ENCODE peak calls at places on chromosome 9, in four cellular contexts. T is HCT116, K is lower leg skin, L is body of pancreas. J is an unnamed sample.

GRCh38 chr9:105418588-105419108 is 29.2 kb upstream of the FSD1L start:
- DNase-seq in L (no peak), K (no peak), T (no peak), J (no peak)

GRCh38 chr9:131474711-131475110 is 28.0 kb upstream of the POMT1 start:
- DNase-seq in L (no peak), T (no peak), K (no peak), J (no peak)

GRCh38 chr9:22446950-22447606 is 454 bp downstream of the DMRTA1 start:
- DNase-seq in T (no peak), L (peak), K (no peak), J (no peak)

GRCh38 chr9:105116047-105116868 is 128.2 kb upstream of the SLC44A1 start:
- DNase-seq in T (no peak), K (no peak), L (no peak), J (no peak)

GRCh38 chr9:4596165-4596922 is 65.8 kb upstream of the PLPP6 start:
- DNase-seq in T (no peak), K (no peak), L (no peak), J (no peak)

GRCh38 chr9:135068776-135069415 is 18.6 kb upstream of the OLFM1 start:
- DNase-seq in T (no peak), K (no peak), L (peak), J (no peak)

GRCh38 chr9:131481441-131482342 is 21.0 kb upstream of the POMT1 start:
- DNase-seq in K (peak), T (no peak), L (no peak), J (no peak)

GRCh38 chr9:17116400-17116837 is 18.4 kb upstream of the CNTLN start:
- DNase-seq in L (no peak), T (peak), K (no peak), J (no peak)

GRCh38 chr9:34163439-34163838 is 15.4 kb upstream of the UBAP1 start:
- DNase-seq in K (no peak), T (no peak), L (no peak), J (no peak)

GRCh38 chr9:127128341-127129072 is 6.1 kb upstream of the ANGPTL2 start:
- DNase-seq in L (no peak), T (no peak), K (peak), J (no peak)

GRCh38 chr9:14961372-14962068 is 51.3 kb upstream of the FREM1 start:
- DNase-seq in L (peak), T (no peak), K (no peak), J (no peak)

GRCh38 chr9:106878943-106879916 is 16.3 kb downstream of the ZNF462 start:
- DNase-seq in L (peak), T (no peak), K (peak), J (peak)

GRCh38 chr9:87567988-87568800 is 70.5 kb downstream of the DAPK1 start:
- DNase-seq in L (no peak), T (no peak), K (no peak), J (no peak)

GRCh38 chr9:86580688-86581087 is 226.5 kb upstream of the TUT7 start:
- DNase-seq in K (no peak), T (no peak), L (no peak), J (no peak)

GRCh38 chr9:130862747-130863146 is 27.7 kb downstream of the ABL1 start:
- DNase-seq in T (no peak), L (no peak), K (no peak), J (no peak)

GRCh38 chr9:13786131-13786530 is 506.6 kb upstream of the MPDZ start:
- DNase-seq in L (peak), K (no peak), T (no peak), J (peak)

GRCh38 chr9:130236436-130236985 is 29.0 kb upstream of the HMCN2 start:
- DNase-seq in L (no peak), T (no peak), K (no peak), J (no peak)

GRCh38 chr9:69753830-69754229 is 6.0 kb downstream of the PTAR1 start:
- DNase-seq in L (no peak), K (no peak), T (no peak), J (no peak)

GRCh38 chr9:86945868-86946711 is 1.2 kb downstream of the GAS1 start:
- DNase-seq in K (peak), T (no peak), L (peak), J (no peak)

GRCh38 chr9:2241875-2242741 is 227.0 kb downstream of the SMARCA2 start:
- DNase-seq in L (peak), K (peak), T (peak), J (peak)

GRCh38 chr9:124437086-124437485 is 13.2 kb upstream of the ADGRD2 start:
- DNase-seq in L (no peak), K (no peak), T (no peak), J (no peak)

GRCh38 chr9:33919276-33919897 is 102.4 kb downstream of the UBE2R2 start:
- DNase-seq in T (no peak), K (no peak), L (no peak), J (no peak)

GRCh38 chr9:10208691-10209069 is 404.1 kb downstream of the PTPRD start:
- DNase-seq in K (no peak), T (no peak), L (no peak), J (no peak)
- H3K4me3 ChIP-seq in K (no peak), T (no peak), L (no peak), J (no peak)

GRCh38 chr9:8845376-8845775 is 1045.8 kb upstream of the DMAC1 start:
- DNase-seq in T (no peak), L (peak), K (no peak), J (no peak)
- H3K4me3 ChIP-seq in T (no peak), L (no peak), K (no peak), J (no peak)

GRCh38 chr9:128420060-128420650 is 502 bp upstream of the CERCAM start:
- DNase-seq in T (no peak), L (peak), K (peak), J (no peak)

GRCh38 chr9:128420651-128421473 is at the start of gene CERCAM:
- DNase-seq in L (peak), K (no peak), T (no peak), J (no peak)

GRCh38 chr9:128422783-128423150 is 2.1 kb downstream of the CERCAM start:
- DNase-seq in K (no peak), T (no peak), L (no peak), J (no peak)

GRCh38 chr9:128419061-128419925 is 1.4 kb upstream of the CERCAM start:
- DNase-seq in L (peak), T (no peak), K (no peak), J (no peak)

DNA sequence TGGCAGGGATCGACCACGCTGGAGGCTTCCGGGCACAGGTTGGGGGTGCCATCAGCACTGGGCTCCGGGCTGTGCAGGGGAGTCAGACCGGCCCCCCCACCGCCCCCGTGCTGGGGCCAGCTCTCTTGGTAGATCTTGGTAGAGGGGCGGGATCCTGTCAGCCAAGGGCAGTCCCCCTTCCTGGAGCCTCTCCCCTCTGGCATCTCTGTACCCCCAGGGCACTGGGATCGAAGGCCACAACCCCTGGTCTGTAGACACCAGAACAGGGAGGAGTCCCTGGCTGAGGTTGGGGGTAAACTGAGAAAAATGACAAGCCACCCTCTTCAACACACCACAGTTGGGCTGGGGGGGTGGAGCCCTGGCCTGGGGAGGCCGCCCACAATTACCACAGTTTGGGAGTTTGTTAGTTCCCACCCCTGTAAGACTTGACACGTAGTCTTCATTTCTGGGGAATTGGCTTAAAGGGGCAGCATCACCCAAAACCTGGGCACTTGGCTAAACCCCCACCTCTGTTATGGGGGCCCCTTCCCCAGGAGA is 885 bp downstream of the CERCAM start:
- DNase-seq in T (no peak), L (no peak), K (peak), J (no peak)
- H3K4me3 ChIP-seq in T (peak), L (peak), K (peak), J (peak)

DNA sequence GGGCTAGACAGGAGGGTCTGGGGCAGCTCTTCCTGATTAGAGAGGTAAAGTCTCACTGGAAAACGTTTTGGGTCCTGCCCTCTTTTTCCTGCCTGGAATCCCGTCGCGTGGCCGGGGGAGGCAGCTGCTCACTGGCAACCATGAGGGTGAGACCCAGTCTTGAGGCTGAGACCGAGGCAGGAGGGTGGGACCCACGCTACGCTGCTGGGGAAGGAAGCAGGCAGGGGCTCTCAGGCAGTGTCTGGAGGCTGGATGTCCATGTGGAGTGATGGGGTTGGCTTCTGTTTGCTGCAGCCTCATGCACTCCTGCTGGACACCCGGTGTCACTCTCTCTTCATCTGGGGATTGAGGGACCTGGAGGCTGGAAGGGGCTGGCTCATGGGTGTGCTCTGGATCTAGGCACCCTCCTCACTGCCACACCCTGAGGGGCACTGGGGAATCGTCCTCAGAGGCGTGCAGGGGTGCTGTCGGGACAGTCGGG is 11.3 kb upstream of the SLC2A6 start:
- DNase-seq in L (no peak), T (no peak), K (no peak), J (no peak)
- H3K4me3 ChIP-seq in L (no peak), T (no peak), K (no peak), J (no peak)

GRCh38 chr9:92140754-92141143 is 25.5 kb upstream of the SPTLC1 start:
- DNase-seq in L (no peak), K (no peak), T (no peak), J (no peak)
- H3K4me3 ChIP-seq in L (no peak), K (peak), T (peak), J (peak)

GRCh38 chr9:137030006-137030405 is 1.9 kb downstream of the FUT7 start:
- DNase-seq in L (no peak), K (no peak), T (no peak), J (no peak)

GRCh38 chr9:137030931-137031527 is 859 bp downstream of the FUT7 start:
- DNase-seq in L (no peak), K (no peak), T (no peak), J (no peak)

GRCh38 chr9:137031904-137032639 is at the start of gene FUT7:
- DNase-seq in L (no peak), K (no peak), T (no peak), J (no peak)

GRCh38 chr9:137029058-137029922 is 1.3 kb upstream of the ABCA2 start:
- DNase-seq in L (peak), T (no peak), K (peak), J (no peak)

GRCh38 chr9:137030528-137030927 is 1.4 kb downstream of the FUT7 start:
- DNase-seq in K (no peak), T (no peak), L (no peak), J (no peak)
- H3K4me3 ChIP-seq in K (no peak), T (no peak), L (no peak), J (no peak)

GRCh38 chr9:79928661-79929060 is 356.9 kb downstream of the TLE4 start:
- DNase-seq in K (no peak), T (no peak), L (no peak), J (no peak)

GRCh38 chr9:79924836-79925235 is 353.1 kb downstream of the TLE4 start:
- DNase-seq in L (no peak), K (no peak), T (no peak), J (no peak)

DNA sequence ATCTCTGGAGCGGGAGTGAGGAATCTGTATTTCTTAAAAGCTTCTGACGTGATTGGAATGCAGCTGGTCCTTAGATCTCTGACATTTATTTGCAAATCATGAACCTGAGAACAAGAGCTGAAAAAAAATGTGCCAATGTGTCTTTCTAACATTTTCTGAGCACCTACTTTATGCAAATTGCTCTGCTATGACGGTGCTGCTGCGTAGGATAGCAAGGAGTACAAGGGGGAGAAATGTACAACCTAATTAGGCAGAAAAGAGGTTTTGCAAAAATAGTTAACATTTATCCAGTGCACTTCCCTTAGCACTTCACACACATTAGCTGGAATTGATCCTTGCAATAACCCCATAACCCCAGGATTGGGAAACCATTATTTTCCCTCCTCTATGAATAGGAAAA is 357.5 kb downstream of the TLE4 start:
- DNase-seq in T (no peak), L (no peak), K (no peak), J (no peak)
- H3K4me3 ChIP-seq in T (no peak), L (no peak), K (no peak), J (no peak)

GRCh38 chr9:92404437-92404836 is at the start of gene OGN:
- DNase-seq in K (no peak), L (no peak), T (no peak), J (no peak)
- H3K4me3 ChIP-seq in K (no peak), L (no peak), T (no peak), J (no peak)

DNA sequence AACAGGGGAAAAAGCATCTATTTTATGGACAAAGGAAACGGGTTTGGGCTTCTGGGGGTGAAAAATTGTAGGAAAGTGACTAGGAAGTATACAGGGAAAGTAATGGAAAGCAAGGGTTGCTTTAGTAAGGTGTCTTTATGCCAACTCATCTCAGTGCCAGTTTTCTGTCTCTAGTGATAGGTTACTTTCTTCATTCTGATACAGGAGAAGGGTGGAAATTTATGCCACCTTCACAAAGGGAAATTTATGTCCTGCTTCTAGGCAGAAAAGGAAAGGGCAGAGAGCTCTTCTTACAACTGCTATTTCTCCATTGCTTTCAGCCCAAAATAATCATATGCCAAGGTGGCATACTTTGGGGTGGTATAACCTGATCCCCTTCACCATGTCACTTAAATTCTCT is 20.1 kb upstream of the ERMP1 start:
- DNase-seq in K (no peak), T (no peak), L (no peak), J (no peak)
- H3K4me3 ChIP-seq in K (no peak), T (no peak), L (no peak), J (no peak)

GRCh38 chr9:121567142-121568100 is 67.8 kb upstream of the GGTA1 start:
- DNase-seq in L (peak), T (no peak), K (no peak), J (no peak)
- H3K4me3 ChIP-seq in L (no peak), T (no peak), K (no peak), J (peak)